ENCODE peak calls at places on chromosomes 11 and 22, in eight cellular contexts. Y, T, I, D, K, C, J and X are unnamed samples.
A peak's percentile ranks its signal among the peaks of the same experiment; 100 is the strongest.

GRCh38 chr11:114060402-114061052 is 1.0 kb downstream of the ZBTB16 start:
- DNase-seq in I (peak; percentile 20), J (no peak), C (no peak), D (no peak), Y (no peak), K (no peak), T (peak; percentile 55), X (peak; percentile 66)

GRCh38 chr11:12215192-12215591 is 104.8 kb downstream of the MICAL2 start:
- DNase-seq in J (no peak), K (no peak), T (no peak), C (peak; percentile 58), D (no peak), Y (no peak), I (no peak), X (peak; percentile 54)

GRCh38 chr11:66106786-66107599 is 36.9 kb downstream of the PACS1 start:
- DNase-seq in J (peak; percentile 65), K (peak; percentile 51), D (no peak), I (no peak), C (no peak), T (no peak), Y (no peak), X (no peak)

GRCh38 chr22:38614331-38615122 is 41.7 kb downstream of the FAM227A start:
- DNase-seq in J (peak; percentile 23), K (peak; percentile 14), I (no peak), C (no peak), Y (no peak), D (no peak), T (no peak), X (no peak)

GRCh38 chr11:65654375-65655349 is 8.1 kb downstream of the RELA start:
- DNase-seq in Y (no peak), T (no peak), D (no peak), K (no peak), I (no peak), C (no peak), J (no peak), X (peak; percentile 5)

GRCh38 chr11:34214961-34215805 is 109.8 kb downstream of the NAT10 start:
- DNase-seq in Y (no peak), T (peak; percentile 41), C (no peak), I (no peak), K (peak; percentile 95), J (peak; percentile 49), D (no peak), X (peak; percentile 29)

GRCh38 chr11:9760180-9760550 is 96.3 kb downstream of the SWAP70 start:
- DNase-seq in I (no peak), Y (peak; percentile 86), T (peak; percentile 92), D (no peak), J (peak; percentile 94), C (no peak), K (no peak), X (peak; percentile 43)

GRCh38 chr11:58027341-58027740 is 3.4 kb upstream of the OR6Q1 start:
- DNase-seq in J (peak; percentile 78), D (no peak), T (peak; percentile 5), K (no peak), I (no peak), Y (peak; percentile 62), C (no peak), X (no peak)

GRCh38 chr11:115980336-115980735 is 476.1 kb upstream of the CADM1 start:
- DNase-seq in K (no peak), Y (no peak), T (no peak), C (no peak), J (no peak), I (no peak), D (no peak), X (no peak)

GRCh38 chr11:111230122-111230465 is 15.4 kb upstream of the POU2AF2 start:
- DNase-seq in J (no peak), C (no peak), K (peak; percentile 5), D (no peak), I (no peak), T (no peak), Y (no peak), X (no peak)

GRCh38 chr11:109209572-109209971 is 212.4 kb upstream of the C11orf87 start:
- DNase-seq in Y (no peak), I (no peak), J (no peak), T (no peak), C (no peak), D (no peak), K (no peak), X (no peak)

GRCh38 chr11:45685976-45686375 is 20.6 kb upstream of the CHST1 start:
- DNase-seq in T (no peak), K (no peak), I (no peak), J (no peak), Y (no peak), C (no peak), D (no peak), X (no peak)

GRCh38 chr11:72112541-72113136 is at the start of gene ANAPC15:
- DNase-seq in K (peak; percentile 99), I (peak; percentile 100), T (peak; percentile 100), Y (peak; percentile 95), D (peak; percentile 96), C (peak; percentile 100), J (peak; percentile 99), X (peak; percentile 98)

GRCh38 chr11:55571828-55572227 is at the start of gene OR4C16:
- DNase-seq in Y (no peak), C (no peak), I (no peak), J (no peak), K (no peak), T (no peak), D (no peak), X (no peak)

GRCh38 chr22:39928556-39929401 is 27.9 kb downstream of the GRAP2 start:
- DNase-seq in Y (no peak), I (no peak), D (no peak), C (no peak), T (no peak), K (peak; percentile 83), J (no peak), X (no peak)

GRCh38 chr11:2612884-2613571 is 86.8 kb downstream of the KCNQ1OT1 start:
- DNase-seq in Y (no peak), K (no peak), C (peak; percentile 50), D (peak; percentile 44), I (no peak), J (no peak), T (no peak), X (peak; percentile 28)